ENCODE peak calls at places on chromosome 7, in ten cellular contexts. Y, L, P, F, U, O, W, H, S and T are unnamed samples.

GRCh38 chr7:24442170-24442777 is 131.0 kb upstream of the PALS2 start:
- DNase-seq in Y (no peak), O (no peak), H (no peak), S (no peak), L (no peak), W (no peak), F (no peak), P (no peak), U (no peak), T (no peak)

GRCh38 chr7:39979406-39980073 is 29.5 kb downstream of the CDK13 start:
- DNase-seq in O (peak; percentile 19), S (no peak), L (peak; percentile 24), Y (no peak), H (no peak), W (no peak), P (no peak), U (no peak), F (peak; percentile 39), T (no peak)

GRCh38 chr7:114472896-114473512 is 58.4 kb downstream of the FOXP2 start:
- DNase-seq in L (no peak), H (no peak), F (no peak), O (no peak), S (no peak), W (no peak), U (no peak), P (no peak), Y (no peak), T (no peak)

GRCh38 chr7:18667466-18667865 is 171.9 kb downstream of the HDAC9 start:
- DNase-seq in W (no peak), H (no peak), P (no peak), U (no peak), Y (no peak), O (no peak), L (no peak), F (no peak), S (no peak), T (no peak)

GRCh38 chr7:45973725-45974532 is 52.9 kb upstream of the IGFBP3 start:
- DNase-seq in Y (no peak), S (no peak), P (peak; percentile 83), U (no peak), H (peak; percentile 48), W (no peak), L (no peak), F (no peak), O (no peak), T (peak; percentile 28)

GRCh38 chr7:39565538-39565937 is 666 bp upstream of the YAE1 start:
- DNase-seq in Y (no peak), S (no peak), O (no peak), W (no peak), P (no peak), F (no peak), U (no peak), H (no peak), L (no peak), T (no peak)

GRCh38 chr7:48522692-48523091 is 351.4 kb downstream of the ABCA13 start:
- DNase-seq in L (no peak), F (no peak), W (no peak), U (no peak), H (no peak), S (no peak), P (no peak), O (no peak), Y (no peak), T (no peak)

GRCh38 chr7:55534262-55534915 is 37.9 kb downstream of the VOPP1 start:
- DNase-seq in L (peak; percentile 9), Y (peak; percentile 42), U (no peak), P (no peak), W (no peak), H (peak; percentile 25), O (peak; percentile 41), F (no peak), S (no peak), T (no peak)

GRCh38 chr7:42914726-42915045 is 2.8 kb upstream of the C7orf25 start:
- DNase-seq in L (no peak), U (no peak), O (no peak), P (no peak), Y (no peak), W (no peak), H (no peak), S (no peak), F (no peak), T (no peak)

GRCh38 chr7:42913591-42913990 is 1.7 kb upstream of the C7orf25 start:
- DNase-seq in S (no peak), P (no peak), U (no peak), Y (no peak), L (no peak), W (no peak), O (no peak), F (no peak), H (no peak), T (no peak)

GRCh38 chr7:42915356-42915755 is 3.5 kb upstream of the C7orf25 start:
- DNase-seq in L (no peak), U (no peak), H (no peak), W (no peak), O (no peak), F (no peak), Y (no peak), P (no peak), S (no peak), T (no peak)

GRCh38 chr7:42911482-42912447 is at the start of gene C7orf25:
- DNase-seq in L (peak; percentile 96), H (peak; percentile 98), P (peak; percentile 94), S (peak; percentile 97), O (peak; percentile 91), W (peak; percentile 96), Y (peak; percentile 85), F (peak; percentile 95), U (peak; percentile 96), T (peak; percentile 98)

GRCh38 chr7:42914009-42914725 is 2.3 kb upstream of the C7orf25 start:
- DNase-seq in O (no peak), W (no peak), F (no peak), P (no peak), U (peak; percentile 35), S (no peak), H (no peak), L (no peak), Y (no peak), T (no peak)
- H3K27ac ChIP-seq in O (no peak overlapping the region), W (no peak overlapping the region), F (peak overlapping the region; percentile 29), P (peak overlapping the region; percentile 14), U (no peak overlapping the region), S (peak overlapping the region; percentile 12), H (peak overlapping the region; percentile 1), L (no peak overlapping the region), Y (peak overlapping the region; percentile 20), T (no peak overlapping the region)

DNA sequence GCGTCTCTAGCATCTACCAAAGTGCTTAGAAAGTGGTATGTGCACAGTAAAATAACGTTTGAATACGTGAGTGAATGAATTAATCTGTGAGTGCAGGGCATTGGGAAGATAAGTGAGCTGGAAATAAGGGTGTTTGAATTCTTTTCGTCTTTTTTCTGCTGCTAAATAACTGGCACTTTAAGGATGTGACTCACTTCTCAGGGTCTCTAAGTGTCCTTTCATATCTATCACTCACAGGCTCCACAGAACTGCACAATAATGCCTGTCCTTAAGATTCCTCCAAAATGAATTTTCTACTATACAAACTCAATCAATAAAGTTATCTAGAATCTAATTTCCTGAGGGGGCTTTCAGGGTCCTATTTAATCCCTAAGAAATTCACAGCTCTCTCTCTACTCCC is 3.2 kb upstream of the DGKB start:
- DNase-seq in S (no peak), L (no peak), H (no peak), Y (no peak), W (no peak), F (no peak), P (no peak), O (no peak), U (no peak), T (no peak)
- H3K27ac ChIP-seq in S (no peak overlapping the region), L (no peak overlapping the region), H (no peak overlapping the region), Y (no peak overlapping the region), W (no peak overlapping the region), F (no peak overlapping the region), P (no peak overlapping the region), O (no peak overlapping the region), U (no peak overlapping the region), T (no peak overlapping the region)

GRCh38 chr7:122887198-122887597 is 938 bp upstream of the CADPS2 start:
- DNase-seq in H (peak; percentile 88), U (peak; percentile 66), F (no peak), S (peak; percentile 80), W (peak; percentile 54), L (no peak), O (no peak), Y (no peak), P (peak; percentile 73), T (no peak)

GRCh38 chr7:122886357-122887081 is at the start of gene CADPS2:
- DNase-seq in L (no peak), U (peak; percentile 88), Y (peak; percentile 31), O (no peak), W (peak; percentile 82), P (peak; percentile 91), H (peak; percentile 87), S (peak; percentile 95), F (no peak), T (peak; percentile 61)

GRCh38 chr7:122885583-122886356 is 490 bp downstream of the CADPS2 start:
- DNase-seq in F (no peak), S (peak; percentile 49), P (peak; percentile 54), U (peak; percentile 47), O (no peak), L (no peak), Y (no peak), H (peak; percentile 51), W (peak; percentile 42), T (peak; percentile 24)

GRCh38 chr7:122889116-122889515 is 2.9 kb upstream of the CADPS2 start:
- DNase-seq in U (no peak), L (no peak), O (no peak), P (no peak), S (no peak), H (no peak), W (no peak), Y (no peak), F (no peak), T (no peak)

DNA sequence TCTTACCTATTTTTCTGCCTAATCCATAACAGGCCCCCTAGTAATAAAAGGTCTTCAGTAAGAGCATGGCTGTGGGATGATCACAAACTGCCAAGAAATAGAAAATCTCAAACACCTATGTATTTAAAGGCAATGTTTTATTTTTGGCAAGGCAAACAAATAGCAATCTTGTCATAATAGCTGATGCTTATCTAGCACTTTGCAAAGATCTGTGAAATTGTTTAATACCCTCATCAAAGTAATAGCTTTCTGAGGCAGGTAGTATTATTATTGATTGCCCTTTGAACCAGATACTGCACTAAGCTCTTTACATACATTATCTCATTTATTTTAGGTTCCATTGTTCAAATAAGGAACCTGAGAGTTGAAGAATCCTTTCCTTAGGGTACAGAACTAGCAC is 1.6 kb upstream of the CADPS2 start:
- DNase-seq in W (no peak), U (no peak), H (no peak), P (no peak), F (no peak), O (no peak), S (no peak), L (no peak), Y (no peak), T (no peak)
- H3K27ac ChIP-seq in W (no peak overlapping the region), U (no peak overlapping the region), H (no peak overlapping the region), P (no peak overlapping the region), F (no peak overlapping the region), O (no peak overlapping the region), S (peak overlapping the region; percentile 96), L (no peak overlapping the region), Y (peak overlapping the region; percentile 24), T (no peak overlapping the region)

GRCh38 chr7:151429232-151429554 is 10.7 kb downstream of the CRYGN start:
- DNase-seq in F (no peak), P (no peak), W (no peak), S (no peak), L (no peak), U (no peak), Y (no peak), O (no peak), H (no peak), T (no peak)

GRCh38 chr7:151426906-151427704 is 12.8 kb downstream of the CRYGN start:
- DNase-seq in Y (no peak), F (no peak), H (no peak), L (no peak), U (no peak), O (no peak), P (no peak), W (no peak), S (no peak), T (no peak)

GRCh38 chr7:151426486-151426905 is 13.4 kb downstream of the CRYGN start:
- DNase-seq in W (peak; percentile 85), P (peak; percentile 86), U (peak; percentile 96), F (no peak), O (no peak), L (no peak), H (peak; percentile 83), Y (no peak), S (no peak), T (no peak)

GRCh38 chr7:151428393-151429231 is 11.3 kb downstream of the CRYGN start:
- DNase-seq in S (no peak), Y (no peak), L (no peak), H (peak; percentile 31), O (no peak), F (no peak), P (peak; percentile 74), W (no peak), U (no peak), T (no peak)

DNA sequence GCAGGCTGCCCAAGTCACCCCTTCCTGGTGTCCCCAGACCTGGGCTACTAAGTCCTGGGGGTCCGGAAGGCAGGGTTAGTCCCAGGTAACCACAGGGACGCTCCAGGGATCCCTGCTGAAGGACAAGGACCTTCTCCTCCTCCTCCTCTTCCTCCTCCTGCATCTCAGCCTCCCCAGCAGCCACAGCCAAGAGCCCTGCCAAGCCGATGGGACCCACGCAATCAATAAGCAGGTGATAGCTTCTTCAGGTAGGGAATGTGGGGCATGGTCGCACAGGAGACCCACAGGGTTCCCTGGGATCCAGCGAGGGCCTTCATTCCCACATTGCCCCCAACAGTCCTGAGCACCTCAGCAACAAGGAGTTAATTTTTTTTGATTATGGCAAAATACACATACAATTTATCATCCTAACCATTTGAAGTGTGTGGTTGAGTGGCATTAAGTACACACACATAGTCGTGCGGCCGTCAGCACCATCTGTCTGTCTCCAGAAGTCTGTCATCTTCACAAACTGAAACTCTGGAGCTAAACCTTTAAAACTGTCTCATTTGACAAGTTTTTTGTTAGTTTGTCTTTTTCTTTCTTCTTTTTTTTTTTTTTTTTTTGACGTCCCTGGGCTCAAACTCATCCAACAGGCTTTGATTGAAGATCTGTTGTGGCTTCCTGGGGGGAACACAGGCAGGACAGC is 12.1 kb downstream of the CRYGN start:
- DNase-seq in H (no peak), Y (no peak), P (no peak), F (no peak), S (no peak), O (no peak), U (no peak), W (no peak), L (no peak), T (no peak)
- H3K27ac ChIP-seq in H (no peak overlapping the region), Y (peak overlapping the region; percentile 62), P (peak overlapping the region; percentile 53), F (peak overlapping the region; percentile 57), S (no peak overlapping the region), O (peak overlapping the region; percentile 48), U (peak overlapping the region; percentile 57), W (no peak overlapping the region), L (no peak overlapping the region), T (no peak overlapping the region)